ENCODE peak calls at places on chromosomes 3 and 15, in six cellular contexts. One of them, this sample, is unnamed. For H3K4me1, the result is how much of the 10 kb centered on the place peaks cover.

GRCh38 chr3:151282921-151283320 is 4.6 kb upstream of the P2RY14 start:
- DNase-seq in uterus: no peak
- DNase-seq in stomach: no peak
- DNase-seq in A549: peak
- DNase-seq in lower lobe of right lung: no peak
- DNase-seq in ovary: no peak
- DNase-seq in this sample: no peak

GRCh38 chr15:94670436-94671034 is 439.2 kb downstream of the MCTP2 start:
- DNase-seq in lower lobe of right lung: no peak
- DNase-seq in A549: peak
- DNase-seq in ovary: no peak
- DNase-seq in uterus: no peak
- DNase-seq in stomach: no peak
- DNase-seq in this sample: no peak

GRCh38 chr3:170785454-170785853 is 84.5 kb downstream of the RPL22L1 start:
- DNase-seq in A549: no peak
- DNase-seq in lower lobe of right lung: no peak
- DNase-seq in uterus: no peak
- DNase-seq in stomach: no peak
- DNase-seq in ovary: no peak
- DNase-seq in this sample: no peak

GRCh38 chr3:28349397-28350000 is 875 bp upstream of the AZI2 start:
- DNase-seq in stomach: no peak
- DNase-seq in uterus: no peak
- DNase-seq in lower lobe of right lung: no peak
- DNase-seq in A549: peak
- DNase-seq in ovary: no peak
- DNase-seq in this sample: no peak

GRCh38 chr15:40054746-40055575 is 16.0 kb upstream of the SRP14 start:
- DNase-seq in uterus: no peak
- DNase-seq in stomach: peak
- DNase-seq in ovary: no peak
- DNase-seq in lower lobe of right lung: no peak
- DNase-seq in A549: no peak
- DNase-seq in this sample: no peak

GRCh38 chr3:107710851-107711250 is 188.1 kb downstream of the BBX start:
- DNase-seq in stomach: no peak
- DNase-seq in lower lobe of right lung: peak
- DNase-seq in uterus: no peak
- DNase-seq in A549: peak
- DNase-seq in ovary: peak
- DNase-seq in this sample: peak

GRCh38 chr3:109050591-109051167 is 67.3 kb downstream of the MORC1 start:
- DNase-seq in stomach: no peak
- DNase-seq in ovary: no peak
- DNase-seq in lower lobe of right lung: no peak
- DNase-seq in uterus: no peak
- DNase-seq in A549: peak
- DNase-seq in this sample: no peak

GRCh38 chr3:101466465-101467309 is 46.3 kb downstream of the SENP7 start:
- DNase-seq in stomach: peak
- DNase-seq in A549: no peak
- DNase-seq in ovary: no peak
- DNase-seq in uterus: no peak
- DNase-seq in lower lobe of right lung: peak
- DNase-seq in this sample: no peak

GRCh38 chr15:52181938-52182780 is 9.0 kb downstream of the GNB5 start:
- DNase-seq in uterus: no peak
- DNase-seq in ovary: no peak
- DNase-seq in stomach: no peak
- DNase-seq in A549: no peak
- DNase-seq in lower lobe of right lung: no peak
- DNase-seq in this sample: no peak

GRCh38 chr15:52180851-52181450 is 10.2 kb downstream of the GNB5 start:
- DNase-seq in stomach: no peak
- DNase-seq in A549: no peak
- DNase-seq in uterus: no peak
- DNase-seq in lower lobe of right lung: no peak
- DNase-seq in ovary: no peak
- DNase-seq in this sample: no peak

GRCh38 chr15:52179278-52180195 is 11.7 kb downstream of the GNB5 start:
- DNase-seq in uterus: peak
- DNase-seq in stomach: peak
- DNase-seq in ovary: peak
- DNase-seq in lower lobe of right lung: peak
- DNase-seq in A549: peak
- DNase-seq in this sample: peak

GRCh38 chr15:52178765-52179164 is 12.4 kb downstream of the GNB5 start:
- DNase-seq in A549: no peak
- DNase-seq in stomach: no peak
- DNase-seq in ovary: peak
- DNase-seq in lower lobe of right lung: no peak
- DNase-seq in uterus: peak
- DNase-seq in this sample: no peak

GRCh38 chr15:52180196-52180835 is 10.9 kb downstream of the GNB5 start:
- DNase-seq in ovary: peak
- DNase-seq in lower lobe of right lung: peak
- DNase-seq in uterus: peak
- DNase-seq in stomach: no peak
- DNase-seq in A549: no peak
- DNase-seq in this sample: no peak
- H3K4me1 ChIP-seq in ovary: under half
- H3K4me1 ChIP-seq in lower lobe of right lung: under half
- H3K4me1 ChIP-seq in uterus: under half
- H3K4me1 ChIP-seq in stomach: under half
- H3K4me1 ChIP-seq in A549: under half
- H3K4me1 ChIP-seq in this sample: under half

GRCh38 chr3:50571486-50571885 is 2.2 kb downstream of the HEMK1 start:
- DNase-seq in stomach: no peak
- DNase-seq in uterus: no peak
- DNase-seq in lower lobe of right lung: no peak
- DNase-seq in A549: no peak
- DNase-seq in ovary: no peak
- DNase-seq in this sample: no peak

GRCh38 chr3:50572801-50573371 is 3.6 kb downstream of the HEMK1 start:
- DNase-seq in stomach: no peak
- DNase-seq in uterus: no peak
- DNase-seq in lower lobe of right lung: no peak
- DNase-seq in ovary: no peak
- DNase-seq in A549: no peak
- DNase-seq in this sample: no peak

GRCh38 chr3:50572158-50572557 is 2.8 kb downstream of the HEMK1 start:
- DNase-seq in A549: peak
- DNase-seq in stomach: peak
- DNase-seq in lower lobe of right lung: peak
- DNase-seq in uterus: peak
- DNase-seq in ovary: peak
- DNase-seq in this sample: peak

GRCh38 chr3:50568947-50569749 is at the start of gene HEMK1:
- DNase-seq in A549: peak
- DNase-seq in lower lobe of right lung: peak
- DNase-seq in uterus: peak
- DNase-seq in stomach: peak
- DNase-seq in ovary: peak
- DNase-seq in this sample: peak

GRCh38 chr3:50570508-50571279 is 1.4 kb downstream of the HEMK1 start:
- DNase-seq in A549: no peak
- DNase-seq in lower lobe of right lung: no peak
- DNase-seq in ovary: no peak
- DNase-seq in stomach: no peak
- DNase-seq in uterus: no peak
- DNase-seq in this sample: no peak
- H3K4me3 ChIP-seq in A549: peak
- H3K4me3 ChIP-seq in lower lobe of right lung: no peak
- H3K4me3 ChIP-seq in ovary: no peak
- H3K4me3 ChIP-seq in stomach: no peak
- H3K4me3 ChIP-seq in uterus: no peak
- H3K4me3 ChIP-seq in this sample: no peak

DNA sequence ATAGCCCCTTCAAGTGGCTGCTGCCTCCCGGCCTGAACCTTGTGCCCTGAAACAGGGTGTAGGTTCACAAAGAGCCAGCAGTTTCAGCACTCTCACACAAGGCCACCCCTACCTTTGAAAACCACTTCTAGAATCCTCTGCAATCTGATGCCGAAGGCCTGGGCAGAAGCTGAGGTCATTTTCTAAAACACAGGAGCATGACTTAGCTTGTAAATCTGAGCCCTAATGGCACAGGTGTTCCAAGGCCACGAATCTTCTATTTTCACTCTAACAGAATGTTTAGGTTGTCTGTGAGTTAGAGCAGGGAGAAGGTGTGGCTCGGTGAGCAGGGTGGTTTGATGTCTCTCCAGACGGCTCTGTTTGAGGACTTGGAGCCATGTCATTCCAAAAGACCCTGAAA is 62.3 kb downstream of the SYNM start:
- DNase-seq in A549: no peak
- DNase-seq in stomach: no peak
- DNase-seq in ovary: no peak
- DNase-seq in lower lobe of right lung: no peak
- DNase-seq in uterus: no peak
- DNase-seq in this sample: no peak
- H3K4me1 ChIP-seq in A549: under half
- H3K4me1 ChIP-seq in stomach: under half
- H3K4me1 ChIP-seq in ovary: under half
- H3K4me1 ChIP-seq in lower lobe of right lung: under half
- H3K4me1 ChIP-seq in uterus: under half
- H3K4me1 ChIP-seq in this sample: under half

DNA sequence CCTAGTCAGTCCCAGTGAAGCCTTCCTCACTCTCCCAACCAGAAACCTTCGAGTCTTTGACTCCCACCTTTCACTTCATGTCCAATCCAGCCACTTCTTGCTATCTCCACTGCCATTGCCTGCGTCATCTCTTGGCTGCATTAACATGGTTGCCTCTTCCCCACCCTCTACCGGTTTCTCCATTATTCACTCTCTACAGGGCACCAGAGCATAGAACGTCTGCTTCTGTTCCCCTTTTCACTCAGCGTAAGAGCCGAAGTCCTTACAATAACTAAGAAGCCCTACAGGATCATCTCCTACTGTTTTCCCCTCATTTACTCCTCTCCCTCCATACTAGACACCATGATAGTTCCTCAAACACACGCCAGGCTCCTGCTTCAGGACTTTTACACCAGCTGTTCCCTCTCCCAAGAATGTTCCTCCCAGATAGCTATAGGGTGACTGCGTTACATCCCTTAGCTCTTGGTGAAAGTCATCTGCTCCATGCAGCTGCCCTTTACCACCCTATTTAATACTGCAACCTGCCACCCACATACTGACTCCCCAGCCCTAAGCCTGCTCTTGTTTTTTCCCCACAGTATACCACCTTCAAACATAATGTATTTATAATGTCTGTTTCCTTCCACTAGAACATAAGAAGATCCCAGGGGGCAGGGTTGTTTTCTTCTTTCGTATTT is 30.9 kb downstream of the RCN2 start:
- DNase-seq in stomach: no peak
- DNase-seq in uterus: no peak
- DNase-seq in A549: no peak
- DNase-seq in ovary: no peak
- DNase-seq in lower lobe of right lung: no peak
- DNase-seq in this sample: no peak
- H3K4me3 ChIP-seq in stomach: no peak
- H3K4me3 ChIP-seq in uterus: no peak
- H3K4me3 ChIP-seq in A549: no peak
- H3K4me3 ChIP-seq in ovary: no peak
- H3K4me3 ChIP-seq in lower lobe of right lung: no peak
- H3K4me3 ChIP-seq in this sample: no peak

GRCh38 chr15:77393471-77393840 is 26.4 kb downstream of the PEAK1 start:
- DNase-seq in stomach: no peak
- DNase-seq in lower lobe of right lung: no peak
- DNase-seq in ovary: no peak
- DNase-seq in uterus: no peak
- DNase-seq in A549: no peak
- DNase-seq in this sample: no peak

GRCh38 chr15:77395013-77395774 is 24.7 kb downstream of the PEAK1 start:
- DNase-seq in lower lobe of right lung: no peak
- DNase-seq in stomach: no peak
- DNase-seq in ovary: no peak
- DNase-seq in A549: no peak
- DNase-seq in uterus: no peak
- DNase-seq in this sample: no peak

GRCh38 chr15:77392762-77393470 is 27.0 kb downstream of the PEAK1 start:
- DNase-seq in uterus: no peak
- DNase-seq in A549: no peak
- DNase-seq in ovary: no peak
- DNase-seq in stomach: no peak
- DNase-seq in lower lobe of right lung: no peak
- DNase-seq in this sample: no peak

GRCh38 chr15:77387355-77388105 is 32.4 kb downstream of the PEAK1 start:
- DNase-seq in A549: no peak
- DNase-seq in ovary: no peak
- DNase-seq in lower lobe of right lung: no peak
- DNase-seq in uterus: no peak
- DNase-seq in stomach: no peak
- DNase-seq in this sample: no peak

DNA sequence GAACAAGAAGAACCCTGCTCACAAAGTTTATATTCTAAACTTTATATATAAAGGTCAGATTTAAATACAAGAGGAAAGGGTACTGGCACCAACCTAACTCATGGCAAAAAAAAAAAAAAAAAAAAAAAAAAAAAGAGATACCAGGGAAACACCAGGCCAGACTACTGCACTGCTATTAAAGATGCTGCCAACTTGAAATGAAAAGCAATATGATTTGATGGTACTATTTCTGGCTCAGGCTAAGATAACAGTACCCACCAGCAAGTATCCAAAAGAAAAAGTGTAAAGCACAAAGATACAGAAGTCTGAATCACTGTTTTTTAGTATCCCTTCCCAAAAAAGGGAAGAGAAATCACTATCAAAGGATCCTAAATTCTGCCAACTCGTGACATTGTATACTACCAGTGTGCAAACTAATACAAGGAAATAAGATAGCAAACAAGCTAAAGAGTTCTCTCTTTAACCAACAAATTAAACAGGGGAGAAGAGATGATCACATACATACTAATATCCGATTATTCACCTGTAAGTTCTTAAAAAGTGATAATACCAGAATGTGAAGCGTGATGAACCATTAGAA is 28.4 kb downstream of the PEAK1 start:
- DNase-seq in stomach: no peak
- DNase-seq in ovary: no peak
- DNase-seq in lower lobe of right lung: no peak
- DNase-seq in A549: no peak
- DNase-seq in uterus: no peak
- DNase-seq in this sample: no peak
- H3K4me1 ChIP-seq in stomach: under half
- H3K4me1 ChIP-seq in ovary: under half
- H3K4me1 ChIP-seq in lower lobe of right lung: under half
- H3K4me1 ChIP-seq in A549: under half
- H3K4me1 ChIP-seq in uterus: under half
- H3K4me1 ChIP-seq in this sample: under half

GRCh38 chr3:12938258-12938711 is 96.9 kb upstream of the RPL32 start:
- DNase-seq in lower lobe of right lung: no peak
- DNase-seq in A549: no peak
- DNase-seq in uterus: peak
- DNase-seq in ovary: peak
- DNase-seq in stomach: no peak
- DNase-seq in this sample: no peak
- H3K4me3 ChIP-seq in lower lobe of right lung: no peak
- H3K4me3 ChIP-seq in A549: no peak
- H3K4me3 ChIP-seq in uterus: no peak
- H3K4me3 ChIP-seq in ovary: no peak
- H3K4me3 ChIP-seq in stomach: no peak
- H3K4me3 ChIP-seq in this sample: no peak